ENCODE peak calls at places on chromosomes 12 and 14, in four cellular contexts. P is K562, E is SK-N-SH, R is GM12878. C is an unnamed sample.

GRCh38 chr12:78891646-78892353 is 27.2 kb downstream of the SYT1 start:
- DNase-seq in P (no peak), E (no peak), R (no peak), C (no peak)

GRCh38 chr12:127169321-127170270 is 1097.4 kb upstream of the TMEM132C start:
- DNase-seq in P (no peak), R (no peak), E (no peak), C (no peak)

GRCh38 chr12:29255061-29255460 is 106.0 kb downstream of the FAR2 start:
- DNase-seq in P (no peak), R (no peak), E (peak), C (no peak)

GRCh38 chr12:58889557-58889956 is 30.7 kb downstream of the LRIG3 start:
- DNase-seq in P (no peak), R (no peak), E (no peak), C (no peak)

GRCh38 chr12:11307143-11307542 is 3.1 kb downstream of the PRB4 start:
- DNase-seq in P (no peak), R (no peak), E (no peak), C (no peak)

GRCh38 chr12:79367016-79367575 is 323.7 kb downstream of the PAWR start:
- DNase-seq in R (no peak), E (no peak), P (no peak), C (no peak)

GRCh38 chr12:91139981-91140659 is 28.8 kb upstream of the LUM start:
- DNase-seq in P (no peak), E (no peak), R (no peak), C (no peak)

GRCh38 chr12:32298917-32299316 is 100.4 kb upstream of the FGD4 start:
- DNase-seq in R (no peak), P (no peak), E (peak), C (no peak)

GRCh38 chr14:80213602-80214001 is 2.3 kb upstream of the DIO2 start:
- DNase-seq in E (peak), P (peak), R (no peak), C (peak)

GRCh38 chr12:119940881-119941280 is 48.2 kb upstream of the BICDL1 start:
- DNase-seq in P (no peak), E (no peak), R (no peak), C (no peak)

GRCh38 chr14:42665083-42665482 is 1058.4 kb downstream of the LRFN5 start:
- DNase-seq in E (no peak), P (no peak), R (no peak), C (no peak)

GRCh38 chr12:125403145-125403789 is 338.0 kb downstream of the AACS start:
- DNase-seq in P (peak), E (peak), R (no peak), C (peak)

GRCh38 chr12:85951823-85952222 is 77.7 kb downstream of the NTS start:
- DNase-seq in P (no peak), R (no peak), E (peak), C (no peak)

GRCh38 chr14:105281354-105282097 is 19.3 kb downstream of the BRF1 start:
- DNase-seq in R (no peak), P (peak), E (peak), C (no peak)

GRCh38 chr14:77584809-77585208 is 31.6 kb downstream of the SPTLC2 start:
- DNase-seq in R (no peak), E (no peak), P (no peak), C (no peak)

GRCh38 chr12:107277850-107278249 is 184.5 kb upstream of the CRY1 start:
- DNase-seq in R (no peak), E (no peak), P (no peak), C (no peak)

GRCh38 chr12:14937689-14938088 is 648 bp downstream of the ERP27 start:
- DNase-seq in P (no peak), E (no peak), R (no peak), C (peak)

GRCh38 chr12:31245822-31246469 is 80.0 kb downstream of the SINHCAF start:
- DNase-seq in P (peak), R (no peak), E (no peak), C (no peak)

GRCh38 chr12:122161682-122162081 is 12.3 kb downstream of the IL31 start:
- DNase-seq in E (no peak), R (no peak), P (no peak), C (no peak)

GRCh38 chr14:70716483-70716882 is 74.8 kb downstream of the TTC9 start:
- DNase-seq in P (no peak), R (no peak), E (no peak), C (no peak)

GRCh38 chr12:115657081-115658013 is 620.1 kb downstream of the MED13L start:
- DNase-seq in P (no peak), E (no peak), R (no peak), C (no peak)

GRCh38 chr12:83065562-83065961 is 378.9 kb downstream of the TMTC2 start:
- DNase-seq in P (no peak), R (no peak), E (no peak), C (no peak)

GRCh38 chr12:76072568-76072967 is 11.9 kb downstream of the NAP1L1 start:
- DNase-seq in E (no peak), P (no peak), R (no peak), C (no peak)

GRCh38 chr12:53205747-53206146 is 1.3 kb downstream of the ITGB7 start:
- DNase-seq in R (peak), P (peak), E (no peak), C (no peak)

GRCh38 chr12:125151284-125151683 is 86.0 kb downstream of the AACS start:
- DNase-seq in E (no peak), R (no peak), P (peak), C (peak)

GRCh38 chr14:49865431-49865859 is 12.9 kb upstream of the NEMF start:
- DNase-seq in P (peak), R (no peak), E (peak), C (peak)

GRCh38 chr14:34172477-34173368 is 221.8 kb upstream of the EGLN3 start:
- DNase-seq in R (no peak), E (no peak), P (no peak), C (no peak)

GRCh38 chr14:92847220-92848148 is 53.4 kb downstream of the GOLGA5 start:
- DNase-seq in E (no peak), P (no peak), R (no peak), C (no peak)

GRCh38 chr14:31951638-31951964 is 125.5 kb upstream of the ARHGAP5 start:
- DNase-seq in P (no peak), R (no peak), E (no peak), C (no peak)

GRCh38 chr12:30953257-30953656 is 26.7 kb downstream of the TSPAN11 start:
- DNase-seq in P (no peak), E (no peak), R (no peak), C (no peak)

GRCh38 chr14:68619805-68620574 is 172.9 kb downstream of the ZFP36L1 start:
- DNase-seq in E (no peak), R (no peak), P (peak), C (no peak)

GRCh38 chr14:54102051-54102456 is 145.4 kb upstream of the BMP4 start:
- DNase-seq in R (no peak), E (no peak), P (no peak), C (no peak)

GRCh38 chr12:27179399-27180214 is 64.5 kb upstream of the STK38L start:
- DNase-seq in P (no peak), R (peak), E (no peak), C (no peak)

GRCh38 chr12:12008931-12009611 is 61.7 kb upstream of the BCL2L14 start:
- DNase-seq in P (no peak), E (no peak), R (peak), C (peak)

GRCh38 chr12:17853054-17853453 is 236.9 kb downstream of the RERGL start:
- DNase-seq in R (no peak), P (no peak), E (no peak), C (no peak)
- TF ChIP-seq USF1 in R (no peak), P (no peak), E (no peak), C (no peak)

GRCh38 chr12:132429932-132430643 is 59.9 kb upstream of the FBRSL1 start:
- DNase-seq in E (no peak), R (no peak), P (peak), C (peak)

GRCh38 chr12:132427999-132428871 is 61.7 kb upstream of the FBRSL1 start:
- DNase-seq in R (no peak), P (no peak), E (no peak), C (no peak)

GRCh38 chr12:132430838-132431826 is 58.8 kb upstream of the FBRSL1 start:
- DNase-seq in R (no peak), E (no peak), P (no peak), C (no peak)

GRCh38 chr12:132428872-132429121 is 61.2 kb upstream of the FBRSL1 start:
- DNase-seq in R (no peak), P (no peak), E (no peak), C (no peak)

DNA sequence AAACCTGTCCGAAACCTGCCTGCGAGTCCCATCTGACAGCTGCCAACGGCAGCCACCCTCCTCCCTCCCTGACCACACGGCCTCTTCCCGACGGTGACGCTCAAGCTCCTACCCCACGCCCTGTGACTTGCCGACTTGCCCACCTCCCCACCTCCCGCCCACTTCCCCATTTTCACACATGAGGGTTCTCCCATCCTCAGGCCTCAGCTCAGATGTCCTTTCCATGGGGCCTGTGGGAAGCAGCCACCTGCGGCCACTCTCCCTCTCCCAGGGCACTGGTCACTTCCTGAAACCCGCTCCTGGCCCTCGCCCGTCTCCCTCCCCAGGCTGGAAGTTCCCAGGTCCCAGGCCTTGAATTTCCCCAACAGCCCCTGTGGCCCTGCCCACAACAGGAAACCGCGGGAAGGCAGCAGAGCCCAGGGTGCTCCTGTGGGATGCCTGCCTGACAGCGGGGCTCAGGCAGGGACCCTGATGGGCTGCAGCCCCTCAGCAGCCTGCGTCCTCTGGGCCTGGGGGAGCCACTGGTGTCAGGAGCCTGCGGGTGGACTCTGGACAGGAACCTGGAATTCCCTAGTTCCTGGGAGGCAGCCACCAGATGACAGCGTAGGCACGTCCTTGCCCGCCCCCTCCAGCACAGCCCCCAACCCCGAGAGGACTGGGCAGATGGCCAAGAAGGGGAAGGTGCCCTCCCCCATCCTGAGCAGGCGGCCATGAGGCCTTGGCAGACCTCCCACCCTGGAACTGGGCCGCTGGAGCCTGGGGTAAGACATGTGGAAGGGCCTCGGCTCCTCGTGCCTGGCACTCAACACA is 60.6 kb upstream of the FBRSL1 start:
- DNase-seq in R (no peak), P (no peak), E (peak), C (peak)
- TF ChIP-seq USF1 in R (no peak), P (peak), E (no peak), C (no peak)

DNA sequence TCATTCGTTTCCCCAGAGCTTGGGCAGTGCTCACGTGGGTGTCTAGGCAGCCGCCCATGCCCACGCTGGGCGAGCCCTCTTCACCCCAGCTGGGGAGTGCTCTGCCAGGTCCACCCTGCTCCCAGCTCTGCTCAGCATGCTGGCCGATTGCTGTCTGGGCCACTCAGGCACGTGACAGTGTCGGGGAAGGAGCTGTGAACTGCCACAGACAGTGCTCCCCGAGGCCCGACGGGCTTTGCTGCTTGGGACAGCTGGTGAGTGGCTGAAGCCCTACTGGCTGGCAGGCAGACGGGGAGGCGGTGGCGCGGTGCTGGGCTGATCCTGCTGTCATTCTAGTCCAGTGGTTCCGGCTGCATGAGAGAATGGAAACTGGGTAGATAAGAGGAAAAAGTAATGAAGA is 15.8 kb downstream of the NOC4L start:
- DNase-seq in R (no peak), E (no peak), P (no peak), C (peak)
- TF ChIP-seq USF1 in R (no peak), E (no peak), P (no peak), C (no peak)

GRCh38 chr12:97752129-97752528 is 289.5 kb downstream of the RMST start:
- DNase-seq in P (no peak), R (no peak), E (no peak), C (no peak)
- TF ChIP-seq USF1 in P (no peak), R (no peak), E (no peak), C (no peak)

GRCh38 chr14:64704743-64705405 is 650 bp downstream of the PLEKHG3 start:
- DNase-seq in E (peak), P (no peak), R (no peak), C (no peak)
- TF ChIP-seq USF1 in E (no peak), P (no peak), R (no peak), C (no peak)

DNA sequence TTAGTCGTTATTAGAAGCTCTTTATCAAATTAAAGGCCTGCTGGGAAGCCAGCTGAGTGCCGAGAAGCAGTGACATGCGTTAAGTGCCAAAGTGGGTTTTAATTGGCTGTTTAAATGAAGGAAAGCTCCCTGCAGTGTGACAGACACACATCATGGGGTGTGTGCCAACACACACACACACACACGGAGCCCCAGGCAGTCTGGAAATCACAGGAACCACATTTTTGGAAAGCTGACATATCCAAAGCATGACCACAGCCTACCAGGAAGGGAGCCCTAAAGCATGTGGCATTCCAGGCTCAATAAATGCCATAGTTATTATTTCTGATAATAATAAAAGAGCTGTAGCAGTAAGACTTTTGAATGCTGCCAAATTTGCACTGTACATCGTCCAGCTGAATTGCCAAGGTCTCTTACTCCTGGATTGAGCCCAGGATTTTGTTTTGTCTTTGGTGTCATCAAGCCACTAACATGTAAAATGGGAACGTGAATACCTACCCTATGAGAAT is 135.2 kb downstream of the TMEM30B start:
- DNase-seq in P (no peak), R (no peak), E (peak), C (no peak)
- TF ChIP-seq USF1 in P (no peak), R (no peak), E (no peak), C (no peak)

GRCh38 chr12:63103489-63104131 is 47.4 kb downstream of the AVPR1A start:
- DNase-seq in R (no peak), P (peak), E (peak), C (no peak)

GRCh38 chr12:63093711-63094110 is 57.3 kb downstream of the AVPR1A start:
- DNase-seq in E (no peak), R (no peak), P (no peak), C (no peak)

GRCh38 chr12:63095369-63095967 is 55.5 kb downstream of the AVPR1A start:
- DNase-seq in P (no peak), R (no peak), E (no peak), C (no peak)

GRCh38 chr12:63093084-63093483 is 57.9 kb downstream of the AVPR1A start:
- DNase-seq in P (no peak), R (no peak), E (no peak), C (no peak)

GRCh38 chr12:63098851-63099250 is 52.1 kb downstream of the AVPR1A start:
- DNase-seq in R (no peak), E (no peak), P (peak), C (no peak)
- TF ChIP-seq USF1 in R (no peak), E (no peak), P (no peak), C (no peak)

C was measured in WTC11.